ENCODE peak calls at places on chromosomes 12 and 14, in seven cellular contexts. H is IMR-90, L is AG04450, V is heart right ventricle, S is right atrium auricular region, R is fibroblast of the aortic adventitia, Q is pancreas. I is an unnamed sample.
A peak's percentile ranks its signal among the peaks of the same experiment; 100 is the strongest.

GRCh38 chr14:98578204-98578603 is 693.8 kb downstream of the BCL11B start:
- DNase-seq in H (no peak), L (no peak), V (no peak), S (no peak), R (peak; percentile 0), Q (no peak), I (peak; percentile 8)

GRCh38 chr12:65504417-65504816 is 225.9 kb downstream of the MSRB3 start:
- DNase-seq in H (no peak), L (no peak), V (no peak), S (no peak), R (no peak), Q (no peak), I (no peak)

GRCh38 chr12:103855036-103855712 is 14.1 kb upstream of the NT5DC3 start:
- DNase-seq in H (peak; percentile 85), L (peak; percentile 30), V (no peak), S (no peak), R (peak; percentile 45), Q (no peak), I (no peak)

GRCh38 chr12:95169368-95169767 is 47.9 kb downstream of the FGD6 start:
- DNase-seq in H (peak; percentile 92), L (peak; percentile 30), V (no peak), S (no peak), R (peak; percentile 67), Q (no peak), I (peak; percentile 48)

GRCh38 chr14:73462078-73462715 is 3.9 kb upstream of the NUMB start:
- DNase-seq in H (peak; percentile 43), L (no peak), V (peak; percentile 67), S (peak; percentile 61), R (peak; percentile 87), Q (peak; percentile 91), I (no peak)

GRCh38 chr12:75917083-75917482 is 114.5 kb downstream of the PHLDA1 start:
- DNase-seq in H (no peak), L (no peak), V (no peak), S (no peak), R (no peak), Q (no peak), I (no peak)

GRCh38 chr14:93525691-93526451 is 95.1 kb downstream of the UNC79 start:
- DNase-seq in H (peak; percentile 10), L (no peak), V (no peak), S (no peak), R (peak; percentile 77), Q (no peak), I (no peak)

GRCh38 chr12:9750276-9751203 is 10.2 kb downstream of the CD69 start:
- DNase-seq in H (peak; percentile 56), L (peak; percentile 13), V (peak; percentile 48), S (no peak), R (peak; percentile 67), Q (no peak), I (peak; percentile 12)

GRCh38 chr12:91211869-91212268 is 29.3 kb upstream of the DCN start:
- DNase-seq in H (peak; percentile 43), L (no peak), V (no peak), S (no peak), R (peak; percentile 59), Q (no peak), I (no peak)

GRCh38 chr12:88854260-88854659 is 274.0 kb upstream of the KITLG start:
- DNase-seq in H (peak; percentile 85), L (peak; percentile 48), V (no peak), S (no peak), R (peak; percentile 67), Q (no peak), I (peak; percentile 54)

GRCh38 chr14:68145036-68145435 is 325.5 kb downstream of the RAD51B start:
- DNase-seq in H (no peak), L (no peak), V (no peak), S (no peak), R (no peak), Q (no peak), I (no peak)

GRCh38 chr12:78938341-78939084 is 73.9 kb downstream of the SYT1 start:
- DNase-seq in H (no peak), L (no peak), V (no peak), S (no peak), R (no peak), Q (no peak), I (no peak)

GRCh38 chr12:86712425-86712843 is 456.2 kb upstream of the MGAT4C start:
- DNase-seq in H (peak; percentile 99), L (peak; percentile 94), V (no peak), S (no peak), R (peak; percentile 99), Q (no peak), I (peak; percentile 96)

GRCh38 chr12:120820885-120821510 is 83.2 kb downstream of the SPPL3 start:
- DNase-seq in H (no peak), L (no peak), V (no peak), S (no peak), R (no peak), Q (no peak), I (no peak)

GRCh38 chr12:128801879-128802391 is 21.8 kb downstream of the SLC15A4 start:
- DNase-seq in H (peak; percentile 78), L (no peak), V (no peak), S (no peak), R (no peak), Q (no peak), I (no peak)

GRCh38 chr12:14190694-14191093 is 174.8 kb upstream of the ATF7IP start:
- DNase-seq in H (no peak), L (no peak), V (no peak), S (no peak), R (no peak), Q (no peak), I (no peak)

GRCh38 chr12:89693639-89694202 is 14.9 kb downstream of the ATP2B1 start:
- DNase-seq in H (no peak), L (no peak), V (no peak), S (no peak), R (no peak), Q (no peak), I (no peak)

GRCh38 chr12:38892090-38892786 is 13.2 kb downstream of the CPNE8 start:
- DNase-seq in H (no peak), L (no peak), V (no peak), S (no peak), R (peak; percentile 33), Q (no peak), I (no peak)

GRCh38 chr14:51711505-51711904 is 59.8 kb downstream of the FRMD6 start:
- DNase-seq in H (peak; percentile 61), L (no peak), V (no peak), S (no peak), R (no peak), Q (no peak), I (no peak)

GRCh38 chr14:64542839-64543207 is 2.3 kb downstream of the HSPA2 start:
- DNase-seq in H (no peak), L (no peak), V (no peak), S (no peak), R (no peak), Q (no peak), I (no peak)

GRCh38 chr12:113779774-113780173 is 186.4 kb downstream of the RBM19 start:
- DNase-seq in H (no peak), L (no peak), V (no peak), S (no peak), R (no peak), Q (no peak), I (no peak)

GRCh38 chr12:5944053-5944452 is 1.0 kb downstream of the ANO2 start:
- DNase-seq in H (no peak), L (no peak), V (no peak), S (no peak), R (no peak), Q (no peak), I (no peak)
- H3K4me3 ChIP-seq in H (no peak overlapping the region), L (no peak overlapping the region), V (no peak overlapping the region), S (no peak overlapping the region), R (no peak overlapping the region), Q (no peak overlapping the region), I (no peak overlapping the region)

GRCh38 chr12:130875193-130875592 is 3.3 kb downstream of the RAN start:
- DNase-seq in H (no peak), L (no peak), V (no peak), S (no peak), R (no peak), Q (no peak), I (no peak)

GRCh38 chr12:130876297-130876696 is 4.4 kb downstream of the RAN start:
- DNase-seq in H (no peak), L (no peak), V (no peak), S (no peak), R (no peak), Q (no peak), I (no peak)

GRCh38 chr12:130873825-130874224 is 2.0 kb downstream of the RAN start:
- DNase-seq in H (no peak), L (no peak), V (no peak), S (no peak), R (no peak), Q (no peak), I (no peak)

GRCh38 chr12:130873106-130873795 is 1.4 kb downstream of the RAN start:
- DNase-seq in H (no peak), L (no peak), V (no peak), S (no peak), R (peak; percentile 7), Q (no peak), I (no peak)

DNA sequence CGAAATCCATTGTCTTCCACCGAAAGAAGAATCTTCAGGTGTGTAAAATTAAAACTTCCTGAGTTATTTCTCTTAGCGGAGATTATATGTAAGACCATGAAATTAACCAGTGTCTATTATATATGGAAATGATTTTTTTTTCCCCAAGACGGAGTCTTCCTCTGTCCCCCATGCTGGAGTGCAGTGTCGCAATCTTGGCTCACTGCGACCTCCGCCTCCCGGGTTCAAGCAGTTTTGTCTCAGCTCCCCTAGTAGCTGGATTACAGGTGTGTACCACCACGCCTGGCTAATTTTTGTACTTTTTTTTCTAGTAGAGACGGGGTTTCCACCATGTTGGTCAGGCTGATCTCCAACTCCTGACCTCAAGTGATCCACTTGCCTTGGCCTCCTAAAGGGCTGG is 2.8 kb downstream of the RAN start:
- DNase-seq in H (no peak), L (no peak), V (no peak), S (no peak), R (no peak), Q (no peak), I (no peak)
- H3K4me3 ChIP-seq in H (no peak overlapping the region), L (no peak overlapping the region), V (no peak overlapping the region), S (no peak overlapping the region), R (no peak overlapping the region), Q (no peak overlapping the region), I (no peak overlapping the region)

DNA sequence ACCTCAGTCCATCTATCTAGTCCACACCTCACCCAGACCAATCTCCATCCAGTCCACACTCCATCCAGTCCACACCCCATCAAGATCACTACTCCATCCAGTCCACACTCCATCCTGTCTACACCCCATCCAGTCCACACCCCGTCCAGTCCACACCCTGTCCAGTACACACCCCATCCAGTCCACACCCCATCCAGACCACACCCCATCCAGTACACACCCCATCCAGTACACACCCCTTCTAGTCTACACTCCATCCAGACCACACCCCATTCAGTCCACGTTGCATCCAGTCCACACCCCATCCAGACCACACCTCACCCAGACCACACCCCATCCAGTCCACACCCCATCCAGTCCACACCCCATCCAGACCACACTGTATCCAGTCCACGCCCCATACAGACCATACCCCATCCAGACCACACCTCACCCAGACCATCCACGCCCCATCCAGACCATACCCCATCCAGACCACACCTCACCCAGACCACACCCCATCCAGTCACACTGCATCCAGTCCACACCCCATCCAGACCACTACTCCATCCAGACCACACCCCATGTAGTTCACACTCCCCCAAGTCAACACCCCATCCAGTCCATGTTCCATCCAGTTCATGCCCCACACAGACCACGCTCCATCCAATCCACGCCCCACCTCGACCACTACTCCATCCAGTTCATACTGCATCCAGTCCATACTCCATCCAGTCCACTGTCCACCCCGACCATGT is 116.6 kb upstream of the RTL1 start:
- DNase-seq in H (no peak), L (no peak), V (no peak), S (peak; percentile 40), R (no peak), Q (no peak), I (no peak)
- H3K4me3 ChIP-seq in H (no peak overlapping the region), L (no peak overlapping the region), V (no peak overlapping the region), S (no peak overlapping the region), R (no peak overlapping the region), Q (no peak overlapping the region), I (no peak overlapping the region)

GRCh38 chr12:124555168-124555928 is 12.1 kb downstream of the NCOR2 start:
- DNase-seq in H (no peak), L (no peak), V (no peak), S (no peak), R (no peak), Q (no peak), I (no peak)
- H3K4me3 ChIP-seq in H (no peak overlapping the region), L (no peak overlapping the region), V (no peak overlapping the region), S (no peak overlapping the region), R (no peak overlapping the region), Q (no peak overlapping the region), I (no peak overlapping the region)

I was measured in skeletal muscle cell.